ENCODE peak calls at places on chromosomes 16 and 17, in seven cellular contexts. P is ovary; Z is T-helper 17 cell; L is NCI-H1436; I is cardiac fibroblast; V is GM23338; S is activated naive CD4-positive, alpha-beta T cell. N is an unnamed sample.

GRCh38 chr17:37671813-37672544 is 28.7 kb upstream of the DDX52 start:
- DNase-seq in P (no peak), Z (no peak), L (no peak), I (peak; percentile 54), V (no peak), S (no peak), N (no peak)

GRCh38 chr16:72434159-72434558 is 262.2 kb upstream of the PMFBP1 start:
- DNase-seq in P (no peak), Z (no peak), L (no peak), I (peak; percentile 56), V (peak; percentile 24), S (no peak), N (no peak)

GRCh38 chr16:48503779-48504178 is 106.2 kb downstream of the N4BP1 start:
- DNase-seq in P (peak; percentile 72), Z (no peak), L (no peak), I (peak; percentile 90), V (no peak), S (no peak), N (no peak)

GRCh38 chr17:30831257-30831656 is 509 bp upstream of the ATAD5 start:
- DNase-seq in P (no peak), Z (no peak), L (no peak), I (peak; percentile 14), V (peak; percentile 63), S (no peak), N (no peak)

GRCh38 chr16:49129935-49130334 is 151.7 kb downstream of the CBLN1 start:
- DNase-seq in P (no peak), Z (no peak), L (no peak), I (no peak), V (no peak), S (no peak), N (no peak)

GRCh38 chr16:89709166-89709565 is 7.7 kb upstream of the SPATA2L start:
- DNase-seq in P (no peak), Z (no peak), L (no peak), I (no peak), V (peak; percentile 81), S (no peak), N (peak; percentile 62)

GRCh38 chr16:8552487-8553221 is 37.7 kb downstream of the TMEM114 start:
- DNase-seq in P (no peak), Z (no peak), L (no peak), I (no peak), V (no peak), S (no peak), N (no peak)

GRCh38 chr16:5615868-5616642 is 518.5 kb upstream of the EEF2KMT start:
- DNase-seq in P (no peak), Z (no peak), L (peak; percentile 26), I (no peak), V (peak; percentile 88), S (no peak), N (peak; percentile 40)

GRCh38 chr17:7219812-7220592 is at the start of the genes ACADVL and DLG4:
- DNase-seq in P (peak; percentile 95), Z (peak; percentile 54), L (peak; percentile 53), I (peak; percentile 92), V (peak; percentile 95), S (peak; percentile 65), N (peak; percentile 90)

GRCh38 chr16:19095699-19096098 is 18.1 kb upstream of the ITPRIPL2 start:
- DNase-seq in P (no peak), Z (no peak), L (no peak), I (no peak), V (peak; percentile 57), S (no peak), N (no peak)

GRCh38 chr17:16283705-16284104 is 66.7 kb downstream of the PIGL start:
- DNase-seq in P (no peak), Z (no peak), L (no peak), I (peak; percentile 71), V (no peak), S (no peak), N (no peak)

GRCh38 chr16:22317625-22318024 is 20.4 kb downstream of the POLR3E start:
- DNase-seq in P (no peak), Z (no peak), L (no peak), I (no peak), V (no peak), S (no peak), N (no peak)

GRCh38 chr16:86063696-86064405 is 164.9 kb downstream of the IRF8 start:
- DNase-seq in P (no peak), Z (no peak), L (no peak), I (no peak), V (no peak), S (no peak), N (no peak)

GRCh38 chr16:89188064-89188441 is 12.3 kb downstream of the SLC22A31 start:
- DNase-seq in P (no peak), Z (no peak), L (no peak), I (no peak), V (no peak), S (no peak), N (no peak)

GRCh38 chr17:39235555-39236221 is 9.9 kb upstream of the STAC2 start:
- DNase-seq in P (no peak), Z (peak; percentile 29), L (peak; percentile 90), I (peak; percentile 64), V (peak; percentile 96), S (no peak), N (peak; percentile 79)

GRCh38 chr17:66717680-66718079 is 117.2 kb upstream of the CACNG5 start:
- DNase-seq in P (no peak), Z (no peak), L (no peak), I (no peak), V (no peak), S (no peak), N (no peak)

GRCh38 chr16:57283214-57283955 is 1.1 kb downstream of the PLLP start:
- DNase-seq in P (no peak), Z (no peak), L (no peak), I (no peak), V (peak; percentile 28), S (no peak), N (peak; percentile 42)

GRCh38 chr16:1778200-1779179 is 3.9 kb downstream of the SPSB3 start:
- DNase-seq in P (no peak), Z (no peak), L (no peak), I (no peak), V (no peak), S (no peak), N (no peak)

GRCh38 chr16:9364721-9365693 is 273.6 kb downstream of the HAPSTR1 start:
- DNase-seq in P (no peak), Z (no peak), L (no peak), I (no peak), V (no peak), S (no peak), N (no peak)

GRCh38 chr17:28119560-28119959 is 77.1 kb downstream of the NLK start:
- DNase-seq in P (no peak), Z (no peak), L (no peak), I (no peak), V (no peak), S (no peak), N (no peak)

GRCh38 chr17:4626734-4627256 is 14.7 kb downstream of the ALOX15 start:
- DNase-seq in P (no peak), Z (no peak), L (no peak), I (no peak), V (no peak), S (no peak), N (no peak)

GRCh38 chr17:66423436-66423922 is 121.1 kb downstream of the PRKCA start:
- DNase-seq in P (no peak), Z (no peak), L (no peak), I (no peak), V (no peak), S (no peak), N (no peak)

GRCh38 chr17:1961187-1961586 is 63.9 kb downstream of the RTN4RL1 start:
- DNase-seq in P (no peak), Z (no peak), L (no peak), I (no peak), V (peak; percentile 80), S (no peak), N (peak; percentile 63)

GRCh38 chr17:1606352-1606985 is 22.2 kb downstream of the SLC43A2 start:
- DNase-seq in P (peak; percentile 30), Z (no peak), L (no peak), I (no peak), V (no peak), S (no peak), N (no peak)

GRCh38 chr17:7576432-7576937 is 3.0 kb upstream of the CD68 start:
- DNase-seq in P (no peak), Z (no peak), L (no peak), I (no peak), V (no peak), S (no peak), N (no peak)

GRCh38 chr17:77127735-77128361 is 12.9 kb upstream of the SEC14L1 start:
- DNase-seq in P (no peak), Z (peak; percentile 59), L (no peak), I (peak; percentile 65), V (no peak), S (peak; percentile 57), N (no peak)

GRCh38 chr17:71866095-71866494 is 254.7 kb upstream of the SOX9 start:
- DNase-seq in P (no peak), Z (no peak), L (peak; percentile 81), I (no peak), V (no peak), S (no peak), N (no peak)

GRCh38 chr17:78697122-78697845 is 84.8 kb downstream of the CYTH1 start:
- DNase-seq in P (no peak), Z (no peak), L (no peak), I (peak; percentile 32), V (no peak), S (no peak), N (no peak)

GRCh38 chr16:28090646-28091377 is 27.3 kb upstream of the GSG1L start:
- DNase-seq in P (no peak), Z (no peak), L (no peak), I (no peak), V (peak; percentile 94), S (no peak), N (peak; percentile 88)